ENCODE peak calls at places on chromosome 5, in eight cellular contexts. One of them, this sample, is unnamed.

GRCh38 chr5:72106922-72107873 is at the start of gene MAP1B:
- DNase-seq in uterus: peak; percentile 67
- DNase-seq in trophoblast cell: no peak
- DNase-seq in lung: no peak
- DNase-seq in CD8-positive, alpha-beta memory T cell: no peak
- DNase-seq in ovary: peak; percentile 58
- DNase-seq in iPS DF 6.9: peak; percentile 87
- DNase-seq in IMR-90: peak; percentile 73
- DNase-seq in this sample: peak; percentile 8

GRCh38 chr5:9667906-9668305 is 37.8 kb upstream of the TAS2R1 start:
- DNase-seq in uterus: no peak
- DNase-seq in trophoblast cell: no peak
- DNase-seq in lung: no peak
- DNase-seq in CD8-positive, alpha-beta memory T cell: no peak
- DNase-seq in ovary: no peak
- DNase-seq in iPS DF 6.9: no peak
- DNase-seq in IMR-90: no peak
- DNase-seq in this sample: no peak

GRCh38 chr5:67643531-67643930 is 446.9 kb upstream of the CD180 start:
- DNase-seq in uterus: no peak
- DNase-seq in trophoblast cell: no peak
- DNase-seq in lung: no peak
- DNase-seq in CD8-positive, alpha-beta memory T cell: no peak
- DNase-seq in ovary: no peak
- DNase-seq in iPS DF 6.9: no peak
- DNase-seq in IMR-90: no peak
- DNase-seq in this sample: no peak

GRCh38 chr5:151923865-151924264 is 786 bp downstream of the GLRA1 start:
- DNase-seq in uterus: no peak
- DNase-seq in trophoblast cell: peak; percentile 18
- DNase-seq in lung: no peak
- DNase-seq in CD8-positive, alpha-beta memory T cell: no peak
- DNase-seq in ovary: no peak
- DNase-seq in iPS DF 6.9: peak; percentile 31
- DNase-seq in IMR-90: no peak
- DNase-seq in this sample: no peak

GRCh38 chr5:97629281-97629680 is 446.2 kb upstream of the RIOK2 start:
- DNase-seq in uterus: no peak
- DNase-seq in trophoblast cell: no peak
- DNase-seq in lung: peak; percentile 30
- DNase-seq in CD8-positive, alpha-beta memory T cell: no peak
- DNase-seq in ovary: peak; percentile 38
- DNase-seq in iPS DF 6.9: no peak
- DNase-seq in IMR-90: peak; percentile 79
- DNase-seq in this sample: no peak

GRCh38 chr5:61254969-61255555 is 77.0 kb upstream of the ZSWIM6 start:
- DNase-seq in uterus: no peak
- DNase-seq in trophoblast cell: peak; percentile 20
- DNase-seq in lung: no peak
- DNase-seq in CD8-positive, alpha-beta memory T cell: no peak
- DNase-seq in ovary: no peak
- DNase-seq in iPS DF 6.9: no peak
- DNase-seq in IMR-90: no peak
- DNase-seq in this sample: no peak

GRCh38 chr5:41510176-41510831 is at the start of gene PLCXD3:
- DNase-seq in uterus: no peak
- DNase-seq in trophoblast cell: no peak
- DNase-seq in lung: peak; percentile 28
- DNase-seq in CD8-positive, alpha-beta memory T cell: no peak
- DNase-seq in ovary: peak; percentile 54
- DNase-seq in iPS DF 6.9: no peak
- DNase-seq in IMR-90: no peak
- DNase-seq in this sample: no peak

GRCh38 chr5:14958196-14958595 is 86.6 kb upstream of the ANKH start:
- DNase-seq in uterus: no peak
- DNase-seq in trophoblast cell: no peak
- DNase-seq in lung: no peak
- DNase-seq in CD8-positive, alpha-beta memory T cell: no peak
- DNase-seq in ovary: no peak
- DNase-seq in iPS DF 6.9: no peak
- DNase-seq in IMR-90: peak; percentile 14
- DNase-seq in this sample: no peak

GRCh38 chr5:68875351-68875750 is 218.5 kb upstream of the SLC30A5 start:
- DNase-seq in uterus: no peak
- DNase-seq in trophoblast cell: no peak
- DNase-seq in lung: no peak
- DNase-seq in CD8-positive, alpha-beta memory T cell: peak; percentile 74
- DNase-seq in ovary: no peak
- DNase-seq in iPS DF 6.9: no peak
- DNase-seq in IMR-90: no peak
- DNase-seq in this sample: no peak

GRCh38 chr5:42555797-42556196 is 132.6 kb downstream of the GHR start:
- DNase-seq in uterus: no peak
- DNase-seq in trophoblast cell: peak; percentile 75
- DNase-seq in lung: no peak
- DNase-seq in CD8-positive, alpha-beta memory T cell: no peak
- DNase-seq in ovary: no peak
- DNase-seq in iPS DF 6.9: no peak
- DNase-seq in IMR-90: no peak
- DNase-seq in this sample: no peak

GRCh38 chr5:168314735-168315411 is 23.4 kb downstream of the WWC1 start:
- DNase-seq in uterus: no peak
- DNase-seq in trophoblast cell: peak; percentile 95
- DNase-seq in lung: peak; percentile 85
- DNase-seq in CD8-positive, alpha-beta memory T cell: no peak
- DNase-seq in ovary: no peak
- DNase-seq in iPS DF 6.9: no peak
- DNase-seq in IMR-90: peak; percentile 99
- DNase-seq in this sample: no peak

DNA sequence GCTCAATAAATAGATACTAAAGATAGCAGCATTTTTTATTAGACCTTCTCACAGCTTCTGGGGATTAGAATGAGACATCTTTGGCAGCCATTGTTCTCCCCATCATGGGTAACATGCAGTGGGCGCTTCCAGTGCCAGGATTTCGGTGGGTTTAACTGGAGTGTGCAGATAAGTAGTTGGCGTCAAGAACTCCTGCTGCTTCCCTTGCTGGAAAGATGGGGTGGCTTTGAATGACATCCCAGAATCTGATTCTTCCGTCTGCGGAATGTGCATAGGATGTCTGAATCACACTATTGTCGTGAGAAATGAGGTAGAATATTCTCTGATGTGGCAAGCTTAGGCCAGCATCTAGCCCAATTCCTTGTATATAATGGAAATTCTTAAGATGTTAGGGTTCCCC is 7.3 kb downstream of the SFXN1 start:
- DNase-seq in uterus: no peak
- DNase-seq in trophoblast cell: no peak
- DNase-seq in lung: no peak
- DNase-seq in CD8-positive, alpha-beta memory T cell: no peak
- DNase-seq in ovary: no peak
- DNase-seq in iPS DF 6.9: no peak
- DNase-seq in IMR-90: no peak
- DNase-seq in this sample: no peak
- H3K36me3 ChIP-seq in uterus: no peaks in the 10 kb centered on the region
- H3K36me3 ChIP-seq in trophoblast cell: peaks cover 30% of the 10 kb centered on the region
- H3K36me3 ChIP-seq in lung: peaks cover 3% of the 10 kb centered on the region
- H3K36me3 ChIP-seq in CD8-positive, alpha-beta memory T cell: peaks cover 11% of the 10 kb centered on the region
- H3K36me3 ChIP-seq in ovary: no peaks in the 10 kb centered on the region
- H3K36me3 ChIP-seq in iPS DF 6.9: peaks cover 4% of the 10 kb centered on the region
- H3K36me3 ChIP-seq in IMR-90: peaks cover 32% of the 10 kb centered on the region
- H3K36me3 ChIP-seq in this sample: peaks cover 6% of the 10 kb centered on the region

DNA sequence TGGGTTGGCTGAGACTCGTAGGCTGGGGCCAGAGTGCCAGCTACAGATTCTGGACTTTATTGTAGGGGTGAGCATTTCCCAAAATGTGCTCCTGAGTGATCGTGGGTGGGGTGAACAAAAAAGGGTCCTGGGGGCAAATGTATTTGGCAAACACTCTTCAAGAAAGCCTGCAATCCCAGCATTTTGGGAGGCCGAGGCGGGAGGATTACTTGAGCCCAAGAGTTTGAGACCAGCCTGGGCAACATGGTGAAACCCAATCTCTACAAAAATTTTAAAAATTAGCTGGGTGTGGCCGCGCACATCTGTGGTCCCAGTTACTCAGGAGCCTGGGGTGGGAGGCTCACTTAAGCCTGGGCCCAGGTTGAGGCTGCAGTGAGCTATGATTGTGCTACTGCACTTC is 55.5 kb upstream of the CDKN2AIPNL start:
- DNase-seq in uterus: no peak
- DNase-seq in trophoblast cell: no peak
- DNase-seq in lung: no peak
- DNase-seq in CD8-positive, alpha-beta memory T cell: no peak
- DNase-seq in ovary: no peak
- DNase-seq in iPS DF 6.9: no peak
- DNase-seq in IMR-90: no peak
- DNase-seq in this sample: no peak
- H3K4me3 ChIP-seq in uterus: no peak overlapping the region
- H3K4me3 ChIP-seq in trophoblast cell: no peak overlapping the region
- H3K4me3 ChIP-seq in lung: no peak overlapping the region
- H3K4me3 ChIP-seq in CD8-positive, alpha-beta memory T cell: no peak overlapping the region
- H3K4me3 ChIP-seq in ovary: no peak overlapping the region
- H3K4me3 ChIP-seq in iPS DF 6.9: no peak overlapping the region
- H3K4me3 ChIP-seq in IMR-90: no peak overlapping the region
- H3K4me3 ChIP-seq in this sample: no peak overlapping the region

DNA sequence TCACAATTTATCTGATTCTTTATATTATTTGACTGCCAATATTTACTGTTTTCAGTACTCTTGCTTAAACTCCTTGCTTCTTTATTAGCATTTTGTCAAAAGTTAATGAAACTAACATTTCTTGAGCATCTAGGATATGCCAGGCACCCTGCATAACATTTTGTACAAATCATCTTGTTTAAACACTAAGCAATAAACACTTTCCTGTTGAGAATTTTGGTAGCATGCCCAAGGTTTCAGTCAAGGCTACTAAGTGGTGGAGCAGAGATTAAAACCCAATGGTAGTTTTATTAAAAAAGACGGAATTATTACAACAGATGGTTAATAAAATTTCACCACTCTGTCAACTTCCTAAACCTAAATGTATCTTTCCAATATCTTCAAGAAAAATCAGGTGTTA is 43.2 kb downstream of the SKIC3 start:
- DNase-seq in uterus: no peak
- DNase-seq in trophoblast cell: no peak
- DNase-seq in lung: no peak
- DNase-seq in CD8-positive, alpha-beta memory T cell: no peak
- DNase-seq in ovary: no peak
- DNase-seq in iPS DF 6.9: no peak
- DNase-seq in IMR-90: peak; percentile 11
- DNase-seq in this sample: no peak
- H3K36me3 ChIP-seq in uterus: no peaks in the 10 kb centered on the region
- H3K36me3 ChIP-seq in trophoblast cell: peaks cover 10% of the 10 kb centered on the region
- H3K36me3 ChIP-seq in lung: peaks cover 16% of the 10 kb centered on the region
- H3K36me3 ChIP-seq in CD8-positive, alpha-beta memory T cell: peaks cover 24% of the 10 kb centered on the region
- H3K36me3 ChIP-seq in ovary: no peaks in the 10 kb centered on the region
- H3K36me3 ChIP-seq in iPS DF 6.9: peaks cover 2% of the 10 kb centered on the region
- H3K36me3 ChIP-seq in IMR-90: peaks cover 27% of the 10 kb centered on the region
- H3K36me3 ChIP-seq in this sample: peaks cover 3% of the 10 kb centered on the region

GRCh38 chr5:175444905-175445456 is 999 bp upstream of the DRD1 start:
- DNase-seq in uterus: no peak
- DNase-seq in trophoblast cell: no peak
- DNase-seq in lung: no peak
- DNase-seq in CD8-positive, alpha-beta memory T cell: no peak
- DNase-seq in ovary: no peak
- DNase-seq in iPS DF 6.9: no peak
- DNase-seq in IMR-90: no peak
- DNase-seq in this sample: no peak

GRCh38 chr5:175447571-175447970 is 3.6 kb upstream of the DRD1 start:
- DNase-seq in uterus: no peak
- DNase-seq in trophoblast cell: no peak
- DNase-seq in lung: no peak
- DNase-seq in CD8-positive, alpha-beta memory T cell: no peak
- DNase-seq in ovary: no peak
- DNase-seq in iPS DF 6.9: no peak
- DNase-seq in IMR-90: no peak
- DNase-seq in this sample: no peak

GRCh38 chr5:175444060-175444904 is at the start of gene DRD1:
- DNase-seq in uterus: no peak
- DNase-seq in trophoblast cell: peak; percentile 33
- DNase-seq in lung: no peak
- DNase-seq in CD8-positive, alpha-beta memory T cell: peak; percentile 41
- DNase-seq in ovary: no peak
- DNase-seq in iPS DF 6.9: no peak
- DNase-seq in IMR-90: peak; percentile 21
- DNase-seq in this sample: peak; percentile 38

GRCh38 chr5:175448276-175448675 is 4.3 kb upstream of the DRD1 start:
- DNase-seq in uterus: no peak
- DNase-seq in trophoblast cell: no peak
- DNase-seq in lung: no peak
- DNase-seq in CD8-positive, alpha-beta memory T cell: no peak
- DNase-seq in ovary: no peak
- DNase-seq in iPS DF 6.9: no peak
- DNase-seq in IMR-90: no peak
- DNase-seq in this sample: no peak

DNA sequence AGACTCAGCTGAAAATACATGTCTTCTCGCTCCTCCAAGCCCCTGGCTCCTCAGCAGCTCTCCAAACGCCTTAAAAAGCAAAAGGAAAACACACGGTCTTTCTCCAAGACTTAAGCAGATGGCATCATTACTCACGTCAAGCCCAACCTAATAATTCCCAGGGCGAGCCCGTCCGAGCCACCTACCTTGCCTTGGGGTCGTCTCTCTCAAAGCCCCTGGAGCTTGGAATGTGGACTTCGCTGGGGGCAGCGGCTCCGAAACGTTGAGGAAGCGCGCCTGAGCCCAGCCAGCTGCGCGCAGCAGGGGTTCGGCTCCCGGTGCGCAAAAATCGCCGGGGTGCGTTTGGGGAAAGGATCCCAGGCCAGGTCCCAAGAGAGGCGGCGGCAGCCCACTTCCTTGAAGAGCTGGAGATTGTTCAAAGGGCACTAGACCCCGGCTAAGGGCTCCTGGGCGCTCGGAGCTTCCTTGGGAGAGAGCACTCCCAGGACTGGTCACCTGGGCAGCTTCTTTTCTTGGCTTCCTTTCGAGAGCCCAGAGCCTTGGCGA is 395 bp downstream of the DRD1 start:
- DNase-seq in uterus: no peak
- DNase-seq in trophoblast cell: no peak
- DNase-seq in lung: no peak
- DNase-seq in CD8-positive, alpha-beta memory T cell: no peak
- DNase-seq in ovary: no peak
- DNase-seq in iPS DF 6.9: no peak
- DNase-seq in IMR-90: no peak
- DNase-seq in this sample: no peak
- H3K4me3 ChIP-seq in uterus: no peak overlapping the region
- H3K4me3 ChIP-seq in trophoblast cell: no peak overlapping the region
- H3K4me3 ChIP-seq in lung: no peak overlapping the region
- H3K4me3 ChIP-seq in CD8-positive, alpha-beta memory T cell: no peak overlapping the region
- H3K4me3 ChIP-seq in ovary: no peak overlapping the region
- H3K4me3 ChIP-seq in iPS DF 6.9: peak overlapping the region; percentile 35
- H3K4me3 ChIP-seq in IMR-90: no peak overlapping the region
- H3K4me3 ChIP-seq in this sample: no peak overlapping the region

GRCh38 chr5:146482775-146483174 is 33.2 kb downstream of the GPR151 start:
- DNase-seq in uterus: no peak
- DNase-seq in trophoblast cell: no peak
- DNase-seq in lung: no peak
- DNase-seq in CD8-positive, alpha-beta memory T cell: no peak
- DNase-seq in ovary: no peak
- DNase-seq in iPS DF 6.9: no peak
- DNase-seq in IMR-90: no peak
- DNase-seq in this sample: no peak
- H3K36me3 ChIP-seq in uterus: no peaks in the 10 kb centered on the region
- H3K36me3 ChIP-seq in trophoblast cell: peaks cover 14% of the 10 kb centered on the region
- H3K36me3 ChIP-seq in lung: peaks cover 3% of the 10 kb centered on the region
- H3K36me3 ChIP-seq in CD8-positive, alpha-beta memory T cell: peaks cover 36% of the 10 kb centered on the region
- H3K36me3 ChIP-seq in ovary: no peaks in the 10 kb centered on the region
- H3K36me3 ChIP-seq in iPS DF 6.9: peaks cover 3% of the 10 kb centered on the region
- H3K36me3 ChIP-seq in IMR-90: peaks cover 11% of the 10 kb centered on the region
- H3K36me3 ChIP-seq in this sample: peaks cover 6% of the 10 kb centered on the region

GRCh38 chr5:73545403-73545779 is 20.0 kb downstream of the ANKRA2 start:
- DNase-seq in uterus: no peak
- DNase-seq in trophoblast cell: no peak
- DNase-seq in lung: no peak
- DNase-seq in CD8-positive, alpha-beta memory T cell: no peak
- DNase-seq in ovary: no peak
- DNase-seq in iPS DF 6.9: no peak
- DNase-seq in IMR-90: no peak
- DNase-seq in this sample: no peak
- H3K4me3 ChIP-seq in uterus: no peak overlapping the region
- H3K4me3 ChIP-seq in trophoblast cell: no peak overlapping the region
- H3K4me3 ChIP-seq in lung: no peak overlapping the region
- H3K4me3 ChIP-seq in CD8-positive, alpha-beta memory T cell: no peak overlapping the region
- H3K4me3 ChIP-seq in ovary: no peak overlapping the region
- H3K4me3 ChIP-seq in iPS DF 6.9: no peak overlapping the region
- H3K4me3 ChIP-seq in IMR-90: no peak overlapping the region
- H3K4me3 ChIP-seq in this sample: no peak overlapping the region

This sample was measured in GM06990.